ENCODE peak calls at places on chromosomes 5 and 9, in nine cellular contexts. U, L, E, P, B, J, Y, S and V are unnamed samples. For H3K9me3, the result is how much of the 10 kb centered on the place peaks cover.

GRCh38 chr5:81359108-81359507 is 34.8 kb downstream of the ACOT12 start:
- DNase-seq in S (peak), Y (no peak), U (no peak), P (no peak), B (no peak), J (no peak), L (no peak), E (no peak), V (no peak)

GRCh38 chr5:919356-920000 is 26.8 kb downstream of the TRIP13 start:
- DNase-seq in L (no peak), U (no peak), Y (no peak), E (no peak), B (no peak), J (no peak), S (peak), P (no peak), V (no peak)

GRCh38 chr5:56612353-56612752 is 203.0 kb upstream of the MAP3K1 start:
- DNase-seq in Y (no peak), S (no peak), P (no peak), U (no peak), J (no peak), B (no peak), L (no peak), E (no peak), V (no peak)

GRCh38 chr5:178383919-178384814 is 151.6 kb upstream of the PHYKPL start:
- DNase-seq in J (no peak), S (peak), U (no peak), Y (peak), B (no peak), E (peak), P (no peak), L (no peak), V (no peak)

GRCh38 chr5:124948754-124949275 is 202.4 kb upstream of the ZNF608 start:
- DNase-seq in P (no peak), Y (no peak), J (no peak), B (no peak), L (peak), E (no peak), U (no peak), S (no peak), V (no peak)

GRCh38 chr5:11595045-11595444 is 309.2 kb downstream of the CTNND2 start:
- DNase-seq in J (no peak), B (no peak), U (no peak), P (no peak), L (no peak), E (no peak), S (no peak), Y (no peak), V (no peak)

GRCh38 chr9:85089188-85089969 is 419.9 kb downstream of the NTRK2 start:
- DNase-seq in U (no peak), E (no peak), J (no peak), Y (no peak), B (no peak), L (no peak), S (peak), P (no peak), V (no peak)

GRCh38 chr9:128845186-128845931 is 15.8 kb upstream of the SPOUT1 start:
- DNase-seq in B (no peak), E (peak), S (peak), Y (no peak), L (no peak), P (peak), U (no peak), J (no peak), V (peak)

GRCh38 chr9:80492221-80492620 is 920.5 kb downstream of the TLE4 start:
- DNase-seq in L (peak), Y (no peak), E (no peak), U (no peak), J (no peak), S (no peak), B (peak), P (no peak), V (peak)

GRCh38 chr5:72817639-72818266 is 1.3 kb downstream of the TNPO1 start:
- DNase-seq in U (no peak), E (no peak), P (no peak), L (no peak), B (no peak), S (no peak), Y (no peak), J (no peak), V (no peak)

GRCh38 chr5:132054031-132054696 is 6.3 kb upstream of the IL3 start:
- DNase-seq in L (no peak), U (no peak), B (no peak), Y (no peak), J (no peak), P (peak), E (peak), S (peak), V (no peak)

GRCh38 chr9:126615251-126615790 is 1.6 kb downstream of the LMX1B start:
- DNase-seq in P (no peak), Y (no peak), J (peak), S (peak), L (no peak), E (peak), U (no peak), B (no peak), V (peak)

GRCh38 chr9:16207161-16207560 is 654.3 kb downstream of the CCDC171 start:
- DNase-seq in S (no peak), L (peak), P (no peak), B (peak), J (peak), Y (peak), U (peak), E (no peak), V (no peak)

GRCh38 chr9:2116073-2116472 is 100.9 kb downstream of the SMARCA2 start:
- DNase-seq in L (no peak), Y (no peak), P (peak), B (no peak), E (no peak), U (no peak), S (peak), J (no peak), V (no peak)

GRCh38 chr5:59328801-59329296 is 564.7 kb downstream of the PDE4D start:
- DNase-seq in L (peak), Y (no peak), P (no peak), B (peak), S (no peak), J (peak), U (no peak), E (peak), V (no peak)

GRCh38 chr5:135423158-135423925 is 23.8 kb downstream of the DCANP1 start:
- DNase-seq in J (no peak), U (no peak), L (peak), S (peak), B (no peak), P (no peak), E (no peak), Y (no peak), V (no peak)

GRCh38 chr5:138109463-138110265 is 25.8 kb downstream of the WNT8A start:
- DNase-seq in Y (no peak), L (peak), P (no peak), S (no peak), B (no peak), J (no peak), U (no peak), E (no peak), V (no peak)

GRCh38 chr5:162068412-162068811 is 839 bp downstream of the GABRG2 start:
- DNase-seq in L (no peak), J (peak), S (peak), B (no peak), U (no peak), P (no peak), E (peak), Y (no peak), V (peak)

GRCh38 chr9:104836235-104836634 is 72.3 kb downstream of the NIPSNAP3B start:
- DNase-seq in B (no peak), J (no peak), U (no peak), P (peak), S (no peak), E (no peak), L (no peak), Y (no peak), V (no peak)

GRCh38 chr9:107945961-107946360 is 456.4 kb upstream of the KLF4 start:
- DNase-seq in L (no peak), E (no peak), U (no peak), B (no peak), J (no peak), S (no peak), Y (no peak), P (no peak), V (no peak)

GRCh38 chr9:68794898-68795297 is 89.9 kb downstream of the PIP5K1B start:
- DNase-seq in Y (no peak), B (no peak), E (no peak), J (no peak), L (no peak), P (no peak), U (no peak), S (no peak), V (no peak)

GRCh38 chr5:582936-583635 is 29.1 kb upstream of the CEP72 start:
- DNase-seq in B (no peak), Y (no peak), J (no peak), U (peak), E (no peak), P (no peak), S (no peak), L (no peak), V (peak)

GRCh38 chr5:42157215-42157614 is 232.1 kb downstream of the FBXO4 start:
- DNase-seq in L (no peak), U (no peak), Y (no peak), J (no peak), B (no peak), E (no peak), P (no peak), S (no peak), V (no peak)

GRCh38 chr5:146751054-146751453 is 127.5 kb downstream of the PPP2R2B start:
- DNase-seq in U (no peak), L (peak), Y (no peak), B (no peak), S (no peak), J (no peak), P (peak), E (no peak), V (no peak)

GRCh38 chr5:30594331-30594730 is 599.2 kb upstream of the CDH6 start:
- DNase-seq in S (no peak), P (no peak), J (no peak), Y (no peak), L (no peak), U (no peak), B (no peak), E (no peak), V (no peak)

GRCh38 chr9:98101868-98102273 is 17.2 kb downstream of the TRIM14 start:
- DNase-seq in P (no peak), J (no peak), U (no peak), S (peak), L (peak), E (peak), B (no peak), Y (no peak), V (no peak)

GRCh38 chr5:120788481-120788880 is 324.4 kb downstream of the PRR16 start:
- DNase-seq in B (no peak), P (no peak), E (no peak), U (no peak), S (no peak), L (no peak), Y (no peak), J (no peak), V (no peak)

GRCh38 chr5:11869203-11869602 is 35.0 kb downstream of the CTNND2 start:
- DNase-seq in S (no peak), J (no peak), P (no peak), B (no peak), L (no peak), E (no peak), U (no peak), Y (no peak), V (no peak)

GRCh38 chr9:95773061-95773433 is 102.4 kb upstream of the ERCC6L2 start:
- DNase-seq in U (no peak), L (peak), E (no peak), S (no peak), P (no peak), B (no peak), Y (no peak), J (no peak), V (no peak)

GRCh38 chr5:166262395-166262794 is 2029.0 kb upstream of the WWC1 start:
- DNase-seq in U (no peak), S (no peak), Y (no peak), J (no peak), B (no peak), E (no peak), L (no peak), P (no peak), V (no peak)

GRCh38 chr5:54229041-54229780 is 81.2 kb downstream of the ARL15 start:
- DNase-seq in E (peak), U (peak), J (peak), L (peak), S (peak), Y (peak), B (peak), P (peak), V (peak)

DNA sequence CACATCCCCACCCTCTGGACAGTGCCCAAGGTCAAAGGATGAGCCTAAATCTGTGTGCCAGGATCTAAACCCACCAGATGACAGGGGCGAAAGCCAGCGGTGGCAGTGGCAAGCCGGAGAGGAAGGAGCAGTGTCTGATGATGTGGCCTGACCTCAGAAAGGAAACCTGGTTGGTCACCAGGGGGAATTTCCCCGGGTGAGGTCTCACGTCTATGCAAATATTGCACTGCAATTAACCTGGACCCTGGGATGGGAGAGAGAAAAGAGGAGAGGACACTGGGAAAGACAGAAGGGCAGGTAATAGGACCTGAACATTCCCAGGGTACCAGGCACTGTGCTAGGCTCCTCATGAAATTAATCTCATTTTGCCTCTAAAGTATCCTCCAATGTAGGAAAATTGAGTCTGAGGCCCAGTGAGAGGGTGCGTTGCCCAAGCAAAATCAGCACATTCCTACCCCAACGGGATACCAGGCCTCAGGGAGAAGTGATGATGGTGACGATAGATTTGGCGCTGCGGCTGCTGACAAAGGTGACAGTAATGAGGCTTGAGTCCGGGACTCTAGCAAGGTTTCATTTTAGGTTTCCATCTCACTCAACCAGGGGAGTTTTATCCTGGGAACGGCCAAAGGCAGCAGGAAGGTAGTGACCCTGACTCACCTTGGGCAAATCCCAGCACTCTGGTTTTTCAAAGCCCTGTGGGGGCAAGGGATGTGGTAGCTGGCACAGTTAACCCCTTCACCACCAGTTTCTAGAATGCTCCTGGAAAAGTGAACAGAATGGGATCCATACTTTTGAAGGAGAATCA is 13.4 kb upstream of the TNIP1 start:
- DNase-seq in P (no peak), J (no peak), U (no peak), E (no peak), S (peak), Y (no peak), B (no peak), L (no peak), V (peak)
- H3K4me3 ChIP-seq in P (no peak), J (no peak), U (no peak), E (no peak), S (no peak), Y (no peak), B (no peak), L (no peak), V (no peak)

DNA sequence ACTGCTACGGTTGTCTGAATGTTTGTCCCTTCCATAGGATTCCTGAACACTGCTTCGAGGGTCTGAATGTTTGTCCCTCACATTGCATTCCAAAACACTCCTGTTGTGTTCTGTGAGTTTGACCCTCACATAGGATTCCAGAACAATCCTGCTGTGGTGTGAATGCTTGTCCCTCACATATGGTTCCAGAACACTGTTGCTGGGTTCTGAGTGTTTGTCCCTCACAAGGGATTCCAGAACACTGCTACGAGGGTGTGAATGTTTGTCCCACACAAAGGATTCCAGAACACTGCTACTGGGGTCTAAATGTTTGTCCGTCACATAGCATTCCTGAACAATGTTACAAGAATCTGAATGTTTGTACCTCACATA is 201.2 kb downstream of the FOXD4L6 start:
- DNase-seq in E (no peak), L (no peak), B (no peak), S (peak), Y (no peak), P (no peak), J (no peak), U (no peak), V (no peak)
- H3K9me3 ChIP-seq in E (half or more), L (under half), B (half or more), S (half or more), Y (under half), P (under half), J (half or more), U (half or more), V (under half)

GRCh38 chr9:133120343-133121199 is 469 bp downstream of the RALGDS start:
- DNase-seq in B (no peak), S (peak), Y (no peak), P (peak), U (no peak), E (no peak), J (no peak), L (no peak), V (no peak)
- H3K27ac ChIP-seq in B (peak), S (peak), Y (no peak), P (peak), U (peak), E (peak), J (peak), L (no peak), V (peak)

GRCh38 chr9:76297721-76298239 is 96.4 kb downstream of the RFK start:
- DNase-seq in E (peak), Y (peak), J (peak), B (peak), U (peak), L (peak), S (no peak), P (no peak), V (peak)
- H3K4me3 ChIP-seq in E (no peak), Y (no peak), J (no peak), B (no peak), U (peak), L (no peak), S (no peak), P (no peak), V (no peak)